ENCODE peak calls at places on chromosomes 7 and 10, in eight cellular contexts. F, H, O, U, G, K, S and X are unnamed samples.

GRCh38 chr7:28685291-28685659 is 272.9 kb downstream of the TRIL start:
- DNase-seq in H (no peak), U (no peak), O (no peak), F (no peak), K (peak; percentile 45), G (no peak), S (no peak), X (no peak)

GRCh38 chr10:124748206-124748605 is 4.0 kb upstream of the FAM53B start:
- DNase-seq in K (peak; percentile 7), H (no peak), U (no peak), O (peak; percentile 36), S (no peak), G (no peak), F (no peak), X (no peak)

GRCh38 chr10:44030681-44031080 is 354.2 kb downstream of the CXCL12 start:
- DNase-seq in F (no peak), H (no peak), S (no peak), K (no peak), U (no peak), O (no peak), G (no peak), X (no peak)

GRCh38 chr10:97771055-97771811 is 566 bp downstream of the SFRP5 start:
- DNase-seq in K (no peak), O (peak; percentile 64), G (peak; percentile 48), H (no peak), F (no peak), U (no peak), S (no peak), X (no peak)

GRCh38 chr10:5616046-5616445 is 50.3 kb downstream of the ASB13 start:
- DNase-seq in U (no peak), S (no peak), O (no peak), G (no peak), K (no peak), F (no peak), H (no peak), X (no peak)

GRCh38 chr10:86359933-86360332 is 6.7 kb downstream of the GRID1 start:
- DNase-seq in H (no peak), S (no peak), F (no peak), O (no peak), G (no peak), K (no peak), U (no peak), X (no peak)

GRCh38 chr10:87000491-87000890 is 19.6 kb upstream of the FAM25A start:
- DNase-seq in O (no peak), U (no peak), S (peak; percentile 29), K (no peak), G (no peak), F (peak; percentile 19), H (no peak), X (no peak)

GRCh38 chr7:126790763-126791162 is 462.0 kb downstream of the GRM8 start:
- DNase-seq in G (no peak), H (no peak), S (no peak), K (no peak), U (no peak), F (no peak), O (no peak), X (no peak)

GRCh38 chr10:11210211-11210922 is 192.7 kb downstream of the CELF2 start:
- DNase-seq in K (no peak), H (no peak), O (no peak), S (no peak), U (no peak), F (no peak), G (no peak), X (no peak)

GRCh38 chr7:44043902-44044301 is 600 bp upstream of the DBNL start:
- DNase-seq in K (no peak), H (no peak), S (no peak), U (no peak), O (no peak), F (no peak), G (no peak), X (no peak)

GRCh38 chr7:117759950-117760640 is 113.1 kb downstream of the CTTNBP2 start:
- DNase-seq in S (no peak), F (no peak), G (no peak), O (no peak), H (no peak), K (peak; percentile 63), U (no peak), X (no peak)

GRCh38 chr10:107548301-107548700 is 383.8 kb upstream of the SORCS1 start:
- DNase-seq in F (no peak), O (no peak), G (no peak), K (no peak), H (no peak), S (peak; percentile 14), U (no peak), X (no peak)

GRCh38 chr10:118062798-118063238 is 16.1 kb upstream of the RAB11FIP2 start:
- DNase-seq in F (no peak), K (no peak), G (no peak), U (no peak), H (no peak), O (no peak), S (no peak), X (no peak)

GRCh38 chr7:145696071-145696470 is 420.5 kb upstream of the CNTNAP2 start:
- DNase-seq in H (no peak), F (no peak), S (peak; percentile 58), G (no peak), U (no peak), O (no peak), K (no peak), X (no peak)

GRCh38 chr7:100476903-100477870 is 1.8 kb downstream of the TSC22D4 start:
- DNase-seq in K (no peak), G (no peak), S (no peak), H (no peak), U (peak; percentile 40), F (no peak), O (no peak), X (no peak)

GRCh38 chr7:101163281-101164070 is 1.9 kb downstream of the VGF start:
- DNase-seq in U (no peak), K (no peak), G (no peak), F (peak; percentile 47), O (no peak), S (peak; percentile 53), H (peak; percentile 48), X (no peak)

GRCh38 chr10:33341638-33342037 is 7.2 kb upstream of the NRP1 start:
- DNase-seq in S (peak; percentile 26), H (no peak), U (no peak), K (no peak), F (peak; percentile 96), G (no peak), O (no peak), X (no peak)

GRCh38 chr7:55473935-55474334 is 98.4 kb downstream of the VOPP1 start:
- DNase-seq in S (no peak), F (no peak), G (no peak), H (no peak), U (no peak), O (no peak), K (no peak), X (no peak)

GRCh38 chr10:60236869-60237524 is 152.7 kb downstream of the ANK3 start:
- DNase-seq in H (no peak), F (no peak), O (no peak), S (peak; percentile 68), U (peak; percentile 14), K (peak; percentile 78), G (no peak), X (peak; percentile 90)

GRCh38 chr7:84191842-84192241 is 2.7 kb downstream of the SEMA3A start:
- DNase-seq in F (peak; percentile 38), K (no peak), G (no peak), O (no peak), S (peak; percentile 56), U (no peak), H (no peak), X (no peak)

GRCh38 chr7:130372402-130372801 is 7.9 kb upstream of the CPA1 start:
- DNase-seq in F (no peak), S (no peak), U (no peak), G (no peak), H (no peak), O (no peak), K (no peak), X (no peak)

GRCh38 chr7:135239263-135239662 is 5.6 kb downstream of the STRA8 start:
- DNase-seq in U (no peak), O (no peak), H (no peak), K (no peak), S (no peak), G (no peak), F (no peak), X (no peak)

GRCh38 chr10:25815999-25816768 is 117.8 kb upstream of the MYO3A start:
- DNase-seq in S (peak; percentile 76), H (no peak), F (no peak), K (no peak), G (no peak), U (no peak), O (no peak), X (no peak)

GRCh38 chr7:150983893-150984368 is 5.8 kb upstream of the KCNH2 start:
- DNase-seq in G (peak; percentile 63), U (peak; percentile 37), K (no peak), O (peak; percentile 89), F (peak; percentile 65), S (peak; percentile 37), H (no peak), X (no peak)

GRCh38 chr7:92968502-92968901 is 132.1 kb upstream of the CDK6 start:
- DNase-seq in K (no peak), H (no peak), O (no peak), G (no peak), S (no peak), U (no peak), F (peak; percentile 15), X (no peak)

GRCh38 chr10:88190123-88190522 is 326.7 kb downstream of the PTEN start:
- DNase-seq in G (no peak), U (no peak), O (no peak), S (no peak), H (no peak), K (no peak), F (no peak), X (no peak)

GRCh38 chr7:44305564-44306507 is 19.6 kb downstream of the CAMK2B start:
- DNase-seq in S (no peak), U (no peak), O (no peak), K (peak; percentile 1), G (no peak), H (no peak), F (no peak), X (no peak)

GRCh38 chr7:44143606-44144250 is 2.6 kb upstream of the MYL7 start:
- DNase-seq in K (no peak), U (no peak), G (no peak), H (no peak), S (no peak), O (no peak), F (no peak), X (no peak)

GRCh38 chr7:143284591-143285453 is at the start of gene TMEM139:
- DNase-seq in O (peak; percentile 42), G (no peak), F (peak; percentile 29), K (peak; percentile 29), U (no peak), S (no peak), H (no peak), X (no peak)

GRCh38 chr10:72276013-72276387 is 2.3 kb downstream of the DDIT4 start:
- DNase-seq in S (peak; percentile 37), O (no peak), K (no peak), H (no peak), U (no peak), F (peak; percentile 32), G (no peak), X (no peak)

GRCh38 chr7:26584964-26585650 is 279.3 kb downstream of the SKAP2 start:
- DNase-seq in S (no peak), U (no peak), G (no peak), O (no peak), K (no peak), H (no peak), F (peak; percentile 42), X (no peak)

GRCh38 chr10:132912685-132913558 is 29.4 kb downstream of the CFAP46 start:
- DNase-seq in H (no peak), G (no peak), O (peak; percentile 44), F (no peak), S (no peak), U (no peak), K (no peak), X (no peak)

GRCh38 chr7:109354552-109354951 is 784.9 kb downstream of the DNAJB9 start:
- DNase-seq in H (no peak), U (no peak), G (no peak), O (no peak), K (no peak), S (no peak), F (no peak), X (no peak)

GRCh38 chr10:32957341-32958084 is 517 bp downstream of the ITGB1 start:
- DNase-seq in H (peak; percentile 17), F (peak; percentile 48), G (peak; percentile 43), S (no peak), O (peak; percentile 52), U (peak; percentile 21), K (peak; percentile 56), X (peak; percentile 37)